ENCODE peak calls at places on chromosome 12, in four cellular contexts. V is DMS 273 treated with DMSO at 0.1 percent for 48 hours; D is mesothelial cell of epicardium; I is activated CD4-positive, alpha-beta T cell treated with anti-CD3 and anti-CD28 coated beads for 48 hours. N is an unnamed sample.

GRCh38 chr12:85713368-85713767 is 122.8 kb downstream of the RASSF9 start:
- DNase-seq in I (no peak), D (no peak), V (no peak), N (no peak)

GRCh38 chr12:53543539-53543938 is 36.3 kb upstream of the NPFF start:
- DNase-seq in D (peak; percentile 43), I (peak; percentile 68), V (no peak), N (peak; percentile 79)

GRCh38 chr12:26496170-26496569 is 300.8 kb downstream of the SSPN start:
- DNase-seq in V (no peak), D (no peak), I (no peak), N (no peak)

GRCh38 chr12:106223485-106224391 is 24.1 kb downstream of the CKAP4 start:
- DNase-seq in D (peak; percentile 80), V (peak; percentile 4), I (peak; percentile 80), N (peak; percentile 75)

GRCh38 chr12:21444193-21445146 is 7.0 kb downstream of the PYROXD1 start:
- DNase-seq in V (no peak), D (no peak), I (no peak), N (no peak)

GRCh38 chr12:45121224-45121623 is 70.3 kb upstream of the DBX2 start:
- DNase-seq in D (no peak), I (no peak), V (no peak), N (no peak)

GRCh38 chr12:88310069-88310468 is 168.0 kb downstream of the TMTC3 start:
- DNase-seq in D (no peak), I (no peak), V (no peak), N (no peak)

GRCh38 chr12:117084405-117085317 is 14.6 kb downstream of the TESC start:
- DNase-seq in D (no peak), I (no peak), V (no peak), N (no peak)